ENCODE peak calls at places on chromosome 1, in eight cellular contexts. H is skeletal muscle cell; O is RWPE1; M is K562; B is RPMI8226; U is stimulated activated CD8-positive, alpha-beta memory T cell treated with anti-CD3 and anti-CD28 coated beads, Interleukin-15, amount 100 ng/mL, for 24 hours; N is Right ventricle myocardium superior; D is aorta. P is an unnamed sample.

GRCh38 chr1:229180161-229180560 is 90.8 kb upstream of the RAB4A start:
- DNase-seq in H (no peak), O (no peak), M (no peak), B (no peak), U (no peak), N (no peak), D (no peak), P (no peak)

GRCh38 chr1:209504571-209504970 is 78.9 kb upstream of the CAMK1G start:
- DNase-seq in H (no peak), O (no peak), M (no peak), B (no peak), U (no peak), N (no peak), D (no peak), P (no peak)

GRCh38 chr1:201678264-201679101 is 139.6 kb downstream of the NAV1 start:
- DNase-seq in H (no peak), O (no peak), M (no peak), B (no peak), U (no peak), N (no peak), D (no peak), P (no peak)

GRCh38 chr1:211571998-211572397 is 7.0 kb downstream of the SLC30A1 start:
- DNase-seq in H (no peak), O (no peak), M (no peak), B (no peak), U (no peak), N (no peak), D (no peak), P (no peak)

GRCh38 chr1:57770772-57771171 is 346.9 kb upstream of the DAB1 start:
- DNase-seq in H (no peak), O (no peak), M (peak), B (peak), U (no peak), N (no peak), D (no peak), P (no peak)

GRCh38 chr1:232634086-232634485 is 4.2 kb upstream of the SIPA1L2 start:
- DNase-seq in H (no peak), O (no peak), M (no peak), B (peak), U (no peak), N (peak), D (no peak), P (no peak)

GRCh38 chr1:152034654-152035405 is 2.0 kb downstream of the S100A11 start:
- DNase-seq in H (no peak), O (peak), M (peak), B (peak), U (peak), N (no peak), D (no peak), P (no peak)

GRCh38 chr1:159339517-159339916 is 37.4 kb downstream of the FCER1A start:
- DNase-seq in H (no peak), O (no peak), M (no peak), B (no peak), U (no peak), N (no peak), D (no peak), P (no peak)

GRCh38 chr1:234907585-234908457 is 220.8 kb downstream of the TOMM20 start:
- DNase-seq in H (peak), O (no peak), M (no peak), B (no peak), U (no peak), N (no peak), D (no peak), P (no peak)

GRCh38 chr1:224203243-224204016 is 20.4 kb downstream of the DEGS1 start:
- DNase-seq in H (peak), O (no peak), M (no peak), B (peak), U (no peak), N (peak), D (no peak), P (peak)

P was measured in ovary.